ENCODE peak calls at places on chromosomes 5 and 9, in six cellular contexts. C, Q, J, D, K and M are unnamed samples.

GRCh38 chr9:126033956-126034355 is 286.8 kb downstream of the PBX3 start:
- DNase-seq in C (no peak), K (no peak), D (no peak), J (no peak), Q (no peak), M (no peak)

GRCh38 chr9:19030899-19031298 is 2.1 kb downstream of the SAXO1 start:
- DNase-seq in J (no peak), K (no peak), D (no peak), Q (no peak), C (no peak), M (no peak)

GRCh38 chr9:93003552-93004407 is 54.7 kb upstream of the SUSD3 start:
- DNase-seq in Q (peak; percentile 33), D (no peak), K (peak; percentile 43), J (peak; percentile 77), C (peak; percentile 31), M (peak; percentile 41)

GRCh38 chr5:157603333-157604190 is 28.0 kb upstream of the ADAM19 start:
- DNase-seq in D (no peak), K (peak; percentile 76), J (no peak), Q (peak; percentile 96), C (no peak), M (peak; percentile 18)

GRCh38 chr9:94829380-94830070 is 103.0 kb downstream of the AOPEP start:
- DNase-seq in K (no peak), Q (no peak), J (no peak), D (no peak), C (no peak), M (no peak)

GRCh38 chr5:83577036-83577636 is 105.6 kb downstream of the VCAN start:
- DNase-seq in K (peak; percentile 90), Q (peak; percentile 81), D (no peak), C (no peak), J (no peak), M (peak; percentile 91)

GRCh38 chr5:68245325-68245724 is 29.8 kb downstream of the PIK3R1 start:
- DNase-seq in J (no peak), D (no peak), Q (no peak), K (peak; percentile 68), C (no peak), M (no peak)

GRCh38 chr9:113651896-113652295 is 188.4 kb downstream of the RGS3 start:
- DNase-seq in K (no peak), D (no peak), J (no peak), Q (no peak), C (no peak), M (no peak)

GRCh38 chr5:133117166-133117929 is 65.5 kb downstream of the HSPA4 start:
- DNase-seq in C (no peak), Q (no peak), K (no peak), J (no peak), D (no peak), M (no peak)

GRCh38 chr9:88950341-88951141 is 40.7 kb upstream of the S1PR3 start:
- DNase-seq in Q (peak; percentile 87), J (no peak), D (no peak), K (peak; percentile 80), C (no peak), M (peak; percentile 20)

GRCh38 chr5:10489810-10490426 is 48.2 kb downstream of the ROPN1L start:
- DNase-seq in D (no peak), K (peak; percentile 49), J (no peak), C (no peak), Q (no peak), M (no peak)